ENCODE peak calls at places on chromosomes 12 and 14, in six cellular contexts. One of them, this sample, is unnamed.

GRCh38 chr12:69484428-69484827 is 14.2 kb downstream of the FRS2 start:
- DNase-seq in H1: no peak
- DNase-seq in MM.1S: no peak
- DNase-seq in astrocyte: no peak
- DNase-seq in neural progenitor cell: no peak
- DNase-seq in OCI-LY7: no peak
- DNase-seq in this sample: no peak

GRCh38 chr14:64438181-64438839 is 27.0 kb upstream of the AKAP5 start:
- DNase-seq in H1: no peak
- DNase-seq in MM.1S: no peak
- DNase-seq in astrocyte: peak; percentile 94
- DNase-seq in neural progenitor cell: no peak
- DNase-seq in OCI-LY7: no peak
- DNase-seq in this sample: peak; percentile 75

GRCh38 chr12:110371408-110372055 is 32.0 kb downstream of the ANAPC7 start:
- DNase-seq in H1: no peak
- DNase-seq in MM.1S: no peak
- DNase-seq in astrocyte: no peak
- DNase-seq in neural progenitor cell: no peak
- DNase-seq in OCI-LY7: peak; percentile 89
- DNase-seq in this sample: peak; percentile 29

GRCh38 chr14:32307881-32308582 is 21.1 kb upstream of the AKAP6 start:
- DNase-seq in H1: no peak
- DNase-seq in MM.1S: no peak
- DNase-seq in astrocyte: no peak
- DNase-seq in neural progenitor cell: no peak
- DNase-seq in OCI-LY7: no peak
- DNase-seq in this sample: peak; percentile 65

GRCh38 chr14:50985124-50985815 is 41.0 kb upstream of the PYGL start:
- DNase-seq in H1: no peak
- DNase-seq in MM.1S: no peak
- DNase-seq in astrocyte: peak; percentile 25
- DNase-seq in neural progenitor cell: no peak
- DNase-seq in OCI-LY7: no peak
- DNase-seq in this sample: no peak

GRCh38 chr14:88326352-88327103 is 3.5 kb upstream of the KCNK10 start:
- DNase-seq in H1: no peak
- DNase-seq in MM.1S: no peak
- DNase-seq in astrocyte: no peak
- DNase-seq in neural progenitor cell: peak; percentile 57
- DNase-seq in OCI-LY7: no peak
- DNase-seq in this sample: no peak

GRCh38 chr12:18217981-18218380 is 43.3 kb upstream of the PIK3C2G start:
- DNase-seq in H1: no peak
- DNase-seq in MM.1S: no peak
- DNase-seq in astrocyte: peak; percentile 48
- DNase-seq in neural progenitor cell: no peak
- DNase-seq in OCI-LY7: no peak
- DNase-seq in this sample: peak; percentile 20

GRCh38 chr14:88005978-88006851 is 1.3 kb downstream of the GPR65 start:
- DNase-seq in H1: no peak
- DNase-seq in MM.1S: no peak
- DNase-seq in astrocyte: peak; percentile 46
- DNase-seq in neural progenitor cell: no peak
- DNase-seq in OCI-LY7: peak; percentile 84
- DNase-seq in this sample: no peak

GRCh38 chr14:70096866-70097265 is 91.9 kb downstream of the SLC8A3 start:
- DNase-seq in H1: no peak
- DNase-seq in MM.1S: no peak
- DNase-seq in astrocyte: no peak
- DNase-seq in neural progenitor cell: peak; percentile 68
- DNase-seq in OCI-LY7: no peak
- DNase-seq in this sample: no peak

GRCh38 chr12:49750027-49750977 is 8.9 kb downstream of the TMBIM6 start:
- DNase-seq in H1: no peak
- DNase-seq in MM.1S: no peak
- DNase-seq in astrocyte: peak; percentile 39
- DNase-seq in neural progenitor cell: peak; percentile 14
- DNase-seq in OCI-LY7: peak; percentile 44
- DNase-seq in this sample: peak; percentile 90

GRCh38 chr14:50829472-50830043 is 1.4 kb downstream of the NIN start:
- DNase-seq in H1: no peak
- DNase-seq in MM.1S: no peak
- DNase-seq in astrocyte: no peak
- DNase-seq in neural progenitor cell: peak; percentile 42
- DNase-seq in OCI-LY7: no peak
- DNase-seq in this sample: no peak

GRCh38 chr14:99734406-99735051 is 50.4 kb downstream of the CYP46A1 start:
- DNase-seq in H1: no peak
- DNase-seq in MM.1S: no peak
- DNase-seq in astrocyte: no peak
- DNase-seq in neural progenitor cell: no peak
- DNase-seq in OCI-LY7: no peak
- DNase-seq in this sample: no peak

GRCh38 chr14:34462132-34462893 is at the start of gene SPTSSA:
- DNase-seq in H1: no peak
- DNase-seq in MM.1S: peak; percentile 77
- DNase-seq in astrocyte: peak; percentile 78
- DNase-seq in neural progenitor cell: peak; percentile 95
- DNase-seq in OCI-LY7: peak; percentile 92
- DNase-seq in this sample: peak; percentile 90

GRCh38 chr12:6070472-6071257 is 53.8 kb downstream of the VWF start:
- DNase-seq in H1: no peak
- DNase-seq in MM.1S: peak; percentile 35
- DNase-seq in astrocyte: no peak
- DNase-seq in neural progenitor cell: no peak
- DNase-seq in OCI-LY7: no peak
- DNase-seq in this sample: no peak

GRCh38 chr12:111846016-111846415 is 4.0 kb downstream of the MAPKAPK5 start:
- DNase-seq in H1: no peak
- DNase-seq in MM.1S: no peak
- DNase-seq in astrocyte: peak; percentile 14
- DNase-seq in neural progenitor cell: no peak
- DNase-seq in OCI-LY7: no peak
- DNase-seq in this sample: no peak

GRCh38 chr12:25459541-25459951 is 93.5 kb downstream of the LMNTD1 start:
- DNase-seq in H1: no peak
- DNase-seq in MM.1S: no peak
- DNase-seq in astrocyte: no peak
- DNase-seq in neural progenitor cell: no peak
- DNase-seq in OCI-LY7: peak; percentile 40
- DNase-seq in this sample: no peak

GRCh38 chr12:47023944-47024343 is 55.5 kb upstream of the PCED1B start:
- DNase-seq in H1: no peak
- DNase-seq in MM.1S: no peak
- DNase-seq in astrocyte: no peak
- DNase-seq in neural progenitor cell: no peak
- DNase-seq in OCI-LY7: no peak
- DNase-seq in this sample: peak; percentile 72

GRCh38 chr14:73755434-73756014 is 41.3 kb upstream of the PNMA1 start:
- DNase-seq in H1: no peak
- DNase-seq in MM.1S: no peak
- DNase-seq in astrocyte: no peak
- DNase-seq in neural progenitor cell: no peak
- DNase-seq in OCI-LY7: peak; percentile 24
- DNase-seq in this sample: peak; percentile 70

GRCh38 chr12:94148841-94149780 is 734 bp downstream of the PLXNC1 start:
- DNase-seq in H1: no peak
- DNase-seq in MM.1S: peak; percentile 70
- DNase-seq in astrocyte: peak; percentile 24
- DNase-seq in neural progenitor cell: peak; percentile 78
- DNase-seq in OCI-LY7: peak; percentile 69
- DNase-seq in this sample: peak; percentile 17

GRCh38 chr14:51738754-51739153 is 87.0 kb downstream of the FRMD6 start:
- DNase-seq in H1: peak; percentile 13
- DNase-seq in MM.1S: peak; percentile 59
- DNase-seq in astrocyte: no peak
- DNase-seq in neural progenitor cell: peak; percentile 42
- DNase-seq in OCI-LY7: no peak
- DNase-seq in this sample: no peak

GRCh38 chr14:20781805-20782204 is 737 bp downstream of the RNASE6 start:
- DNase-seq in H1: no peak
- DNase-seq in MM.1S: no peak
- DNase-seq in astrocyte: no peak
- DNase-seq in neural progenitor cell: no peak
- DNase-seq in OCI-LY7: no peak
- DNase-seq in this sample: no peak

DNA sequence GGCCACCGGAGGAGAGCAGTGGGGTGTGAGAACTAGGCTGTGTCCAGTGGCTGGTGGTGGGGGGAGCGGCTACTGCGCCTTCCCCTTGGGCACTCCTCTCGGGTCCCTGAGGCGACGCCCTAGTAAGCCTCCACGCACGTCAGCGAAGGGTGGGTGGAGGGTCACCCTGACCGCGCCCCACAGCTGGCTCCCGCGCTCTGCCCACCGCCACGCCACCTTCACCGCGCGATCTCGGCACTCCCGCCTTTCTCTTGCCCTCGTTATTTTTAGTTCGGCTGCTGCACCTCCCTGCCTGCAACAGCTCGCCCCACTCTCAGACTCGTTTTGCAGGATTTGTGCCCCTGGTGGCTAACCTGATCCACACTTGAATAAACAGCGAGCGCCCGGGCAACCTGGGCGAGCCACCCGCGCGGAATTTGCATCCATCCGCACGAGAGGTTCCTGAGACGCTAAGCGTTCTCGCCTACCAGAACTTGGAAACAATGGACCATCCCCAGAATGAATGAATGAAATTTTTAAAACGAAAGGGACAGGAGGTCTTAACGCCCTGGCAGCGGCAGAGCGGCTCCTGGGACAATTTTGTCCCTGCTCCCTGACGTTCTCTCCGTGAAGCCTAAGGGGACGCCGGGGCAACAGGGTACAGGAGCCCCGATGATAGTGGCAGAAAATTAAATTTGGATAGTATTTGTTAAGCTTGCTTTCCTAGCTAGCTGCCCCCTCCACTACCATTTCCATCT is 7.0 kb upstream of the BMP4 start:
- DNase-seq in H1: no peak
- DNase-seq in MM.1S: no peak
- DNase-seq in astrocyte: peak; percentile 31
- DNase-seq in neural progenitor cell: peak; percentile 70
- DNase-seq in OCI-LY7: no peak
- DNase-seq in this sample: no peak
- H2AFZ ChIP-seq in H1: peak overlapping the region; percentile 48
- H2AFZ ChIP-seq in MM.1S: no peak overlapping the region
- H2AFZ ChIP-seq in astrocyte: peak overlapping the region; percentile 84
- H2AFZ ChIP-seq in neural progenitor cell: peak overlapping the region; percentile 91
- H2AFZ ChIP-seq in OCI-LY7: no peak overlapping the region
- H2AFZ ChIP-seq in this sample: peak overlapping the region; percentile 93

GRCh38 chr14:95228240-95228639 is 70.9 kb upstream of the DICER1 start:
- DNase-seq in H1: no peak
- DNase-seq in MM.1S: no peak
- DNase-seq in astrocyte: no peak
- DNase-seq in neural progenitor cell: no peak
- DNase-seq in OCI-LY7: no peak
- DNase-seq in this sample: no peak
- H2AFZ ChIP-seq in H1: no peak overlapping the region
- H2AFZ ChIP-seq in MM.1S: no peak overlapping the region
- H2AFZ ChIP-seq in astrocyte: no peak overlapping the region
- H2AFZ ChIP-seq in neural progenitor cell: no peak overlapping the region
- H2AFZ ChIP-seq in OCI-LY7: no peak overlapping the region
- H2AFZ ChIP-seq in this sample: no peak overlapping the region

GRCh38 chr14:102227184-102227964 is 77.6 kb downstream of the MOK start:
- DNase-seq in H1: no peak
- DNase-seq in MM.1S: no peak
- DNase-seq in astrocyte: no peak
- DNase-seq in neural progenitor cell: no peak
- DNase-seq in OCI-LY7: no peak
- DNase-seq in this sample: no peak
- H2AFZ ChIP-seq in H1: no peak overlapping the region
- H2AFZ ChIP-seq in MM.1S: no peak overlapping the region
- H2AFZ ChIP-seq in astrocyte: no peak overlapping the region
- H2AFZ ChIP-seq in neural progenitor cell: no peak overlapping the region
- H2AFZ ChIP-seq in OCI-LY7: no peak overlapping the region
- H2AFZ ChIP-seq in this sample: no peak overlapping the region

DNA sequence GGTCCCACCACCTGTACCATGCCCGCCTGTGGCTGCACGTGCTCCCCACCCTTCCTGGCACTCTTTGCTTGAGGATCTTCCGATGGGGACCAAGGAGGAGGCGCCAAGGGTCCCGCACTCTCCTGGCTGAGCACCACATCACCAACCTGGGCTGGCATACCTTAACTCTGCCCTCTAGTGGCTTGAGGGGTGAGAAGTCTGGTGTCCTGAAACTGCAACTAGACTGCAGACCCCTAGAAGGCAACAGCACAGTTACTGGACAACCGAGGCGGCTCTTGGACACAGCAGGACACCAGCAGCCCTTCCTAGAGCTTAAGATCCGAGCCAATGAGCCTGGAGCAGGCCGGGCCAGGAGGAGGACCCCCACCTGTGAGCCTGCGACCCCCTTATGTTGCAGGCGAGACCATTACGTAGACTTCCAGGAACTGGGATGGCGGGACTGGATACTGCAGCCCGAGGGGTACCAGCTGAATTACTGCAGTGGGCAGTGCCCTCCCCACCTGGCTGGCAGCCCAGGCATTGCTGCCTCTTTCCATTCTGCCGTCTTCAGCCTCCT is 1.1 kb downstream of the INHBE start:
- DNase-seq in H1: no peak
- DNase-seq in MM.1S: peak; percentile 75
- DNase-seq in astrocyte: no peak
- DNase-seq in neural progenitor cell: peak; percentile 84
- DNase-seq in OCI-LY7: peak; percentile 85
- DNase-seq in this sample: peak; percentile 32
- H2AFZ ChIP-seq in H1: no peak overlapping the region
- H2AFZ ChIP-seq in MM.1S: peak overlapping the region; percentile 82
- H2AFZ ChIP-seq in astrocyte: peak overlapping the region; percentile 55
- H2AFZ ChIP-seq in neural progenitor cell: peak overlapping the region; percentile 67
- H2AFZ ChIP-seq in OCI-LY7: peak overlapping the region; percentile 23
- H2AFZ ChIP-seq in this sample: peak overlapping the region; percentile 74

DNA sequence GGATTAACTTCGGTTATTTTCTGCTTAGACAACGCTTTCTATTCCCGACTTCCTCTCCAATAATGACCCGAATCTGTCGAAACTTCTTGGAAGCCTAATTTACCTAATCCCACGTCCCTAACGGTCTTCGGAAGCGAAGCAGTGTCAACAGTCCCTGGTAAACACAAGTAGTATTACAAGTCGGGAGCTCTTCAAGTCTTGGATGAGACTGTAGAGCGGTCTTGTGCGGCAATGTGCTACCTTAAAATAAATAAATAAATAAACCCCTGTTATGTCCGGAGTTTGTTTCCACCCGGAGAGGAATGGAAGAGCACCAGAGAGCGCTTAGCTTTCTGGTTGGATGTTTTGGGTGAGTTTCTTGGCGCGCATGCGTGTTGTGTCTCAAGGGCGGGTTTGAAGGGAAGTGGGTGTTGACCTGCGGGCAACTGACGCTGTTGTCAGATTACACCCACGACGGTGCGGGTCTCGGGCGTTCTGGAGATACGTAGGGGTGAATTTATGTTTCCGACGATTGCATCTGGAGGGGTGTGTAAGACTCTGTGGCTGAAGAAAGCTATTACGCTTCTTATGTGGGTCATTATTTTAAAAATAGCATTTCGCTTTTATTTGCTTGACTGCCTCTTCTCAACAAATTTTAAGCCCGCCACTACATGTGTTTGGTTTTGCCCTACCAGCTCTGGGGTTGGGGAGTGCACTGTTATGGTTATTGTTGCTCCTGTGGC is at the start of the genes KIAA0586 and TIMM9:
- DNase-seq in H1: peak; percentile 84
- DNase-seq in MM.1S: peak; percentile 93
- DNase-seq in astrocyte: peak; percentile 96
- DNase-seq in neural progenitor cell: peak; percentile 98
- DNase-seq in OCI-LY7: peak; percentile 99
- DNase-seq in this sample: peak; percentile 97
- H2AFZ ChIP-seq in H1: peak within 1 kb of the TSS; percentile 100
- H2AFZ ChIP-seq in MM.1S: peak within 1 kb of the TSS; percentile 98
- H2AFZ ChIP-seq in astrocyte: peak within 1 kb of the TSS; percentile 98
- H2AFZ ChIP-seq in neural progenitor cell: peak within 1 kb of the TSS; percentile 100
- H2AFZ ChIP-seq in OCI-LY7: peak within 1 kb of the TSS; percentile 90
- H2AFZ ChIP-seq in this sample: peak within 1 kb of the TSS; percentile 100

GRCh38 chr14:68593806-68594536 is 198.9 kb downstream of the ZFP36L1 start:
- DNase-seq in H1: no peak
- DNase-seq in MM.1S: no peak
- DNase-seq in astrocyte: peak; percentile 44
- DNase-seq in neural progenitor cell: peak; percentile 32
- DNase-seq in OCI-LY7: peak; percentile 51
- DNase-seq in this sample: no peak
- H2AFZ ChIP-seq in H1: no peak overlapping the region
- H2AFZ ChIP-seq in MM.1S: no peak overlapping the region
- H2AFZ ChIP-seq in astrocyte: peak overlapping the region; percentile 55
- H2AFZ ChIP-seq in neural progenitor cell: no peak overlapping the region
- H2AFZ ChIP-seq in OCI-LY7: no peak overlapping the region
- H2AFZ ChIP-seq in this sample: no peak overlapping the region

This sample was measured in mammary epithelial cell.